ENCODE peak calls at places on chromosomes 6 and 20, in four cellular contexts. W is HFFc6, J is GM20000, D is ascending aorta. M is an unnamed sample.

GRCh38 chr6:11702039-11702795 is 76.4 kb downstream of the ADTRP start:
- DNase-seq in W (peak), J (no peak), D (no peak), M (no peak)

GRCh38 chr20:33387177-33387576 is 14.1 kb downstream of the CDK5RAP1 start:
- DNase-seq in W (peak), J (no peak), D (no peak), M (no peak)

GRCh38 chr6:54533567-54533966 is 225.3 kb downstream of the TINAG start:
- DNase-seq in W (no peak), J (no peak), D (no peak), M (no peak)

GRCh38 chr6:124223596-124223995 is 419.9 kb downstream of the NKAIN2 start:
- DNase-seq in W (no peak), J (no peak), D (no peak), M (no peak)

GRCh38 chr6:28719275-28719940 is 193.7 kb downstream of the GPX5 start:
- DNase-seq in W (peak), J (no peak), D (no peak), M (no peak)

GRCh38 chr6:17432356-17432755 is 39.0 kb downstream of the CAP2 start:
- DNase-seq in W (no peak), J (no peak), D (no peak), M (no peak)

GRCh38 chr6:92125681-92126080 is 1293.7 kb downstream of the EPHA7 start:
- DNase-seq in W (no peak), J (no peak), D (no peak), M (no peak)

GRCh38 chr6:35317483-35318199 is 20.0 kb downstream of the DEF6 start:
- DNase-seq in W (no peak), J (no peak), D (no peak), M (no peak)

GRCh38 chr6:22470454-22471368 is 98.7 kb upstream of the HDGFL1 start:
- DNase-seq in W (no peak), J (no peak), D (no peak), M (peak)

GRCh38 chr20:50663095-50663821 is 28.1 kb downstream of the RIPOR3 start:
- DNase-seq in W (no peak), J (no peak), D (no peak), M (no peak)

GRCh38 chr20:63951398-63952209 is 4.6 kb downstream of the UCKL1 start:
- DNase-seq in W (no peak), J (no peak), D (no peak), M (no peak)

DNA sequence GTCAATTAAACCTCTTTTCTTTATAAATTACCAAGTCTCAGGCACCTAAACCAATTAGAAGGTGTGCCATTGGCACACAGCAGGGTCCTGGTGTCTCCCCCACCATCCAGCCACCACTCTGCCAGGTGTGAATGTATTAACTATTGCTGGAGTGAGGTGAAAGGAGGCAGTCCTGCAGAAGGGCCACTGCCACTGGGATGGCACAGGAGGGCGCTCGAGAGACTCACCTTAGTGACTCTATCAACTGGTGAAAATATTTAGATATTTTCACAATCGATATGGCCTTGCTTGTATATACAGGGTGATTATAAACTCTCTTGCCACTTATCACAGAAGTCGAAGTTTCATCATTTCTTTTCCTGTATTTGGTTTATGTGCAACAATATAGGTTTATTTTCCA is 145.6 kb upstream of the ESR1 start:
- DNase-seq in W (no peak), J (no peak), D (no peak), M (no peak)
- TF ChIP-seq CTCF in W (peak), J (no peak), D (no peak), M (no peak)

GRCh38 chr20:56817780-56818675 is 188.9 kb downstream of the TFAP2C start:
- DNase-seq in W (no peak), J (no peak), D (no peak), M (no peak)
- TF ChIP-seq CTCF in W (peak), J (no peak), D (no peak), M (no peak)

DNA sequence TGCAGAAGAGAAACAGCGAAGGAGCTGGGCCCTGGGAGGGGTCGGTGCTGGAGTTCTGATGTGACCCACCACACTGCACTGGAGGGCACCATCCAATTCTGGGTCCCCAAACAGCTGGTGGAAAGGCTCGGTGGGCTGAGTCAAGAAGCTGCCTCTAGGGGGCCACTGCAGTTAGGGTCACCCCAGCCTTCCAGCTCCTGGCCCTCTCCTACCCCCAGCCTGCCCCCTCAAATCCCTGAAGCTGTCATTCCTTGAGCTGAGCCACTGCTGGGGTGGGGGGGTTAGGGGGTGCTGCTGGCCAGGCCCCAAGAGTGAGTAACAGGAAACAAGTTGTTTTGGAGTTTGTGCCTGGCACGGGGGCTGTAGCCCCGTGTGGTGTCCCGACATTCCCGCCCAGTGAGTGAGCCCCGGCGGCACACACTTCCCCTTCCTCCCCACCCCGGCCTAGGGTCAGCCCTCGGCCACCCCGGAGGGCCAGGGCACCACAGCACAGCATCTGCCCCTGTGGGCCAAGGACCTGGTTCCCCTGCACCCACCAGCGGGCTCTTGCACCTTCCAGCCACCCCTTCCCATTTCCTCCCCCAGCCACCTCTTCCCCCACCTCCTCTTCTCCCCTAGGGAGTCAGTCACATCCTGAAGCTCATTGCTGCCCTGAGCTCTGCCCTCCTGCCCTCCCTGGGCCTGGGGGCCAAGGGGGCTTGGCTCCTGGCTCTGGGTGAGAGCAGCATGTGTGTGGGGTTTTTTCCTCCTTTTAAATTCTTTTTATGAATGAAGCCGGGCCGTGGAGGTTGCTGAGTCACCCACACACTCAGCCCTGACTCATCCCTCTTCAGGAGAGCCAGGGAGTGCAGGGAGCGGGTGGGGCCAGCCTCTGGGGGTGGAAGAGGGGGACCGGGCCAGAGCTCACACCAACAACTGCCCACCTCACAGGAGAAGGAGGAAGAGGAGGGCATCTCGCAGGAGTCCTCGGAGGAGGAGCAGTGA is 4.6 kb downstream of the SMIM29 start:
- DNase-seq in W (peak), J (peak), D (peak), M (peak)
- TF ChIP-seq CTCF in W (peak), J (peak), D (no peak), M (peak)

GRCh38 chr6:13147396-13148181 is 180.7 kb downstream of the TBC1D7 start:
- DNase-seq in W (no peak), J (no peak), D (no peak), M (no peak)
- TF ChIP-seq CTCF in W (no peak), J (no peak), D (no peak), M (no peak)

GRCh38 chr20:57582432-57583288 is 21.8 kb downstream of the PCK1 start:
- DNase-seq in W (no peak), J (no peak), D (peak), M (no peak)
- TF ChIP-seq CTCF in W (peak), J (peak), D (peak), M (peak)

GRCh38 chr6:30717129-30717844 is at the start of gene MDC1:
- DNase-seq in W (peak), J (peak), D (peak), M (peak)
- TF ChIP-seq CTCF in W (peak), J (no peak), D (peak), M (peak)

M was measured in AG09319.